ENCODE peak calls at places on chromosomes 2 and 18, in nine cellular contexts. X, M, H, R, G, N, Y, L and C are unnamed samples.

GRCh38 chr2:156890498-156891148 is 366.9 kb upstream of the GALNT5 start:
- DNase-seq in X (peak; percentile 36), M (no peak), H (no peak), R (no peak), G (no peak), N (no peak), Y (no peak), L (no peak), C (no peak)

GRCh38 chr2:23375448-23375847 is 9.5 kb upstream of the KLHL29 start:
- DNase-seq in X (peak; percentile 45), M (no peak), H (no peak), R (no peak), G (no peak), N (no peak), Y (no peak), L (no peak), C (peak; percentile 70)

GRCh38 chr2:216970369-216970915 is 110.6 kb upstream of the TNP1 start:
- DNase-seq in X (peak; percentile 87), M (no peak), H (no peak), R (no peak), G (no peak), N (no peak), Y (no peak), L (no peak), C (no peak)

GRCh38 chr2:223772363-223772762 is 65.0 kb downstream of the AP1S3 start:
- DNase-seq in X (no peak), M (no peak), H (no peak), R (no peak), G (no peak), N (no peak), Y (no peak), L (no peak), C (no peak)

GRCh38 chr2:10235909-10236550 is 66.7 kb upstream of the HPCAL1 start:
- DNase-seq in X (no peak), M (no peak), H (no peak), R (no peak), G (peak; percentile 28), N (no peak), Y (no peak), L (no peak), C (peak; percentile 48)

GRCh38 chr2:153912798-153913396 is 41.2 kb downstream of the GALNT13 start:
- DNase-seq in X (no peak), M (no peak), H (no peak), R (no peak), G (no peak), N (no peak), Y (no peak), L (no peak), C (no peak)

GRCh38 chr2:64622443-64623231 is 31.1 kb downstream of the SERTAD2 start:
- DNase-seq in X (peak; percentile 37), M (no peak), H (no peak), R (no peak), G (peak; percentile 48), N (no peak), Y (peak; percentile 65), L (no peak), C (peak; percentile 71)

GRCh38 chr2:55097462-55098410 is 47.5 kb upstream of the RTN4 start:
- DNase-seq in X (peak; percentile 35), M (no peak), H (no peak), R (no peak), G (no peak), N (no peak), Y (no peak), L (no peak), C (no peak)

GRCh38 chr2:134198006-134198634 is 55.8 kb upstream of the MGAT5 start:
- DNase-seq in X (no peak), M (no peak), H (no peak), R (no peak), G (no peak), N (no peak), Y (no peak), L (no peak), C (no peak)

GRCh38 chr2:10447300-10448207 is 573 bp downstream of the ODC1 start:
- DNase-seq in X (peak; percentile 67), M (peak; percentile 28), H (peak; percentile 48), R (no peak), G (no peak), N (peak; percentile 40), Y (no peak), L (peak; percentile 83), C (peak; percentile 92)

GRCh38 chr18:13630869-13631268 is 95.5 kb downstream of the FAM210A start:
- DNase-seq in X (no peak), M (no peak), H (no peak), R (no peak), G (no peak), N (no peak), Y (no peak), L (no peak), C (no peak)

GRCh38 chr18:22546905-22547304 is 129.2 kb upstream of the CTAGE1 start:
- DNase-seq in X (no peak), M (no peak), H (no peak), R (no peak), G (no peak), N (no peak), Y (no peak), L (no peak), C (no peak)

GRCh38 chr2:102826904-102827303 is 65.1 kb downstream of the TMEM182 start:
- DNase-seq in X (peak; percentile 97), M (no peak), H (no peak), R (no peak), G (no peak), N (peak; percentile 28), Y (no peak), L (no peak), C (no peak)

GRCh38 chr2:152054593-152054992 is 44.3 kb downstream of the CACNB4 start:
- DNase-seq in X (no peak), M (no peak), H (peak; percentile 82), R (peak; percentile 67), G (no peak), N (no peak), Y (no peak), L (no peak), C (no peak)

GRCh38 chr2:206480161-206480560 is 36.8 kb downstream of the ADAM23 start:
- DNase-seq in X (no peak), M (no peak), H (no peak), R (no peak), G (no peak), N (no peak), Y (no peak), L (no peak), C (no peak)

GRCh38 chr2:184402381-184402780 is 195.9 kb upstream of the ZNF804A start:
- DNase-seq in X (no peak), M (no peak), H (no peak), R (no peak), G (no peak), N (no peak), Y (no peak), L (no peak), C (no peak)

GRCh38 chr2:120869659-120870466 is 134.2 kb downstream of the GLI2 start:
- DNase-seq in X (no peak), M (no peak), H (no peak), R (no peak), G (no peak), N (no peak), Y (no peak), L (no peak), C (no peak)

GRCh38 chr2:205343103-205343502 is 339.2 kb upstream of the NRP2 start:
- DNase-seq in X (no peak), M (no peak), H (no peak), R (no peak), G (no peak), N (no peak), Y (no peak), L (no peak), C (no peak)

GRCh38 chr2:11810237-11810977 is 64.0 kb downstream of the LPIN1 start:
- DNase-seq in X (no peak), M (no peak), H (no peak), R (no peak), G (no peak), N (no peak), Y (no peak), L (no peak), C (no peak)

GRCh38 chr2:200761168-200761715 is 50.5 kb upstream of the BZW1 start:
- DNase-seq in X (no peak), M (no peak), H (no peak), R (peak; percentile 55), G (no peak), N (no peak), Y (no peak), L (no peak), C (no peak)

GRCh38 chr18:13253786-13254755 is 35.5 kb downstream of the LDLRAD4 start:
- DNase-seq in X (no peak), M (no peak), H (no peak), R (no peak), G (peak; percentile 40), N (no peak), Y (no peak), L (no peak), C (no peak)

GRCh38 chr2:209473930-209474419 is 50.1 kb downstream of the MAP2 start:
- DNase-seq in X (no peak), M (no peak), H (peak; percentile 6), R (peak; percentile 69), G (no peak), N (no peak), Y (peak; percentile 79), L (no peak), C (no peak)

GRCh38 chr2:216215991-216216390 is 106.8 kb downstream of the XRCC5 start:
- DNase-seq in X (no peak), M (no peak), H (no peak), R (no peak), G (no peak), N (no peak), Y (no peak), L (no peak), C (no peak)

GRCh38 chr2:72927619-72928537 is 10.6 kb downstream of the EMX1 start:
- DNase-seq in X (no peak), M (no peak), H (no peak), R (no peak), G (no peak), N (no peak), Y (no peak), L (no peak), C (peak; percentile 16)

GRCh38 chr2:65186093-65186868 is 41.4 kb upstream of the ACTR2 start:
- DNase-seq in X (no peak), M (no peak), H (no peak), R (no peak), G (no peak), N (no peak), Y (no peak), L (no peak), C (no peak)

GRCh38 chr2:112483047-112483473 is 1.1 kb downstream of the TTL start:
- DNase-seq in X (peak; percentile 32), M (peak; percentile 17), H (no peak), R (peak; percentile 48), G (no peak), N (no peak), Y (no peak), L (peak; percentile 50), C (peak; percentile 60)

GRCh38 chr2:70984576-70985282 is 6.3 kb downstream of the ANKRD53 start:
- DNase-seq in X (peak; percentile 51), M (peak; percentile 82), H (no peak), R (peak; percentile 71), G (peak; percentile 72), N (peak; percentile 29), Y (no peak), L (peak; percentile 90), C (peak; percentile 94)

GRCh38 chr2:125095826-125096225 is 1070.7 kb downstream of the CNTNAP5 start:
- DNase-seq in X (no peak), M (no peak), H (no peak), R (no peak), G (no peak), N (no peak), Y (no peak), L (no peak), C (no peak)

GRCh38 chr2:190088917-190089316 is 26.4 kb upstream of the MSTN start:
- DNase-seq in X (peak; percentile 53), M (peak; percentile 57), H (no peak), R (peak; percentile 62), G (peak; percentile 59), N (peak; percentile 46), Y (peak; percentile 63), L (peak; percentile 39), C (no peak)

GRCh38 chr2:153059338-153060052 is 341.1 kb downstream of the ARL6IP6 start:
- DNase-seq in X (no peak), M (peak; percentile 16), H (no peak), R (peak; percentile 5), G (no peak), N (peak; percentile 51), Y (no peak), L (no peak), C (peak; percentile 18)

GRCh38 chr18:35024196-35024595 is 17.0 kb upstream of the MAPRE2 start:
- DNase-seq in X (no peak), M (no peak), H (no peak), R (no peak), G (no peak), N (no peak), Y (no peak), L (no peak), C (no peak)